ENCODE peak calls at places on chromosome 14, in four cellular contexts. One of them, this sample, is unnamed.

GRCh38 chr14:100988411-100988900 is 84.9 kb upstream of the RTL1 start:
- DNase-seq in right cardiac atrium: no peak
- DNase-seq in ELF-1: no peak
- DNase-seq in left kidney: no peak
- DNase-seq in this sample: no peak

GRCh38 chr14:72692678-72693077 is 201.2 kb downstream of the DPF3 start:
- DNase-seq in right cardiac atrium: no peak
- DNase-seq in ELF-1: peak
- DNase-seq in left kidney: peak
- DNase-seq in this sample: no peak

GRCh38 chr14:64942531-64943111 is at the start of gene GPX2:
- DNase-seq in right cardiac atrium: no peak
- DNase-seq in ELF-1: no peak
- DNase-seq in left kidney: no peak
- DNase-seq in this sample: peak

GRCh38 chr14:90024910-90025309 is 36.9 kb upstream of the KCNK13 start:
- DNase-seq in right cardiac atrium: no peak
- DNase-seq in ELF-1: no peak
- DNase-seq in left kidney: no peak
- DNase-seq in this sample: no peak

GRCh38 chr14:89618309-89618708 is 201.3 kb upstream of the FOXN3 start:
- DNase-seq in right cardiac atrium: no peak
- DNase-seq in ELF-1: no peak
- DNase-seq in left kidney: peak
- DNase-seq in this sample: no peak

GRCh38 chr14:75435473-75435872 is 7.7 kb downstream of the JDP2 start:
- DNase-seq in right cardiac atrium: no peak
- DNase-seq in ELF-1: no peak
- DNase-seq in left kidney: no peak
- DNase-seq in this sample: no peak

GRCh38 chr14:54893151-54893760 is 9.4 kb downstream of the GCH1 start:
- DNase-seq in right cardiac atrium: no peak
- DNase-seq in ELF-1: no peak
- DNase-seq in left kidney: peak
- DNase-seq in this sample: no peak

GRCh38 chr14:94769413-94770250 is at the start of gene GSC:
- DNase-seq in right cardiac atrium: peak
- DNase-seq in ELF-1: peak
- DNase-seq in left kidney: peak
- DNase-seq in this sample: no peak

GRCh38 chr14:24231263-24232120 is 675 bp downstream of the NEDD8 start:
- DNase-seq in right cardiac atrium: no peak
- DNase-seq in ELF-1: no peak
- DNase-seq in left kidney: no peak
- DNase-seq in this sample: no peak

GRCh38 chr14:100292776-100293461 is 13.3 kb downstream of the SLC25A29 start:
- DNase-seq in right cardiac atrium: no peak
- DNase-seq in ELF-1: no peak
- DNase-seq in left kidney: no peak
- DNase-seq in this sample: no peak

GRCh38 chr14:90274808-90275454 is 18.6 kb downstream of the PSMC1 start:
- DNase-seq in right cardiac atrium: no peak
- DNase-seq in ELF-1: no peak
- DNase-seq in left kidney: no peak
- DNase-seq in this sample: no peak

GRCh38 chr14:84750763-84751554 is 779.0 kb upstream of the FLRT2 start:
- DNase-seq in right cardiac atrium: no peak
- DNase-seq in ELF-1: peak
- DNase-seq in left kidney: peak
- DNase-seq in this sample: no peak

GRCh38 chr14:103543140-103543539 is 14.1 kb downstream of the TRMT61A start:
- DNase-seq in right cardiac atrium: peak
- DNase-seq in ELF-1: no peak
- DNase-seq in left kidney: no peak
- DNase-seq in this sample: no peak

GRCh38 chr14:31253746-31254471 is 46.3 kb upstream of the HECTD1 start:
- DNase-seq in right cardiac atrium: no peak
- DNase-seq in ELF-1: no peak
- DNase-seq in left kidney: no peak
- DNase-seq in this sample: no peak